ENCODE peak calls at places on chromosome 20, in five cellular contexts. One of them, this sample, is unnamed.

GRCh38 chr20:50281831-50282591 is 91.4 kb downstream of the CEBPB start:
- DNase-seq in stimulated activated CD8-positive, alpha-beta memory T cell treated with anti-CD3 and anti-CD28 coated beads, Interleukin-15, amount 100 ng/mL, for 24 hours: no peak
- DNase-seq in HT1080: no peak
- DNase-seq in WTC11: peak; percentile 69
- DNase-seq in A172: no peak
- DNase-seq in this sample: no peak

GRCh38 chr20:33790571-33790970 is 20.6 kb upstream of the CHMP4B start:
- DNase-seq in stimulated activated CD8-positive, alpha-beta memory T cell treated with anti-CD3 and anti-CD28 coated beads, Interleukin-15, amount 100 ng/mL, for 24 hours: no peak
- DNase-seq in HT1080: no peak
- DNase-seq in WTC11: no peak
- DNase-seq in A172: no peak
- DNase-seq in this sample: no peak

GRCh38 chr20:4811661-4812181 is 90.0 kb downstream of the PRND start:
- DNase-seq in stimulated activated CD8-positive, alpha-beta memory T cell treated with anti-CD3 and anti-CD28 coated beads, Interleukin-15, amount 100 ng/mL, for 24 hours: no peak
- DNase-seq in HT1080: peak; percentile 41
- DNase-seq in WTC11: no peak
- DNase-seq in A172: no peak
- DNase-seq in this sample: no peak

GRCh38 chr20:44173116-44173515 is 13.9 kb downstream of the JPH2 start:
- DNase-seq in stimulated activated CD8-positive, alpha-beta memory T cell treated with anti-CD3 and anti-CD28 coated beads, Interleukin-15, amount 100 ng/mL, for 24 hours: no peak
- DNase-seq in HT1080: no peak
- DNase-seq in WTC11: no peak
- DNase-seq in A172: no peak
- DNase-seq in this sample: no peak

GRCh38 chr20:41316009-41316408 is 1.5 kb downstream of the ZHX3 start:
- DNase-seq in stimulated activated CD8-positive, alpha-beta memory T cell treated with anti-CD3 and anti-CD28 coated beads, Interleukin-15, amount 100 ng/mL, for 24 hours: no peak
- DNase-seq in HT1080: no peak
- DNase-seq in WTC11: no peak
- DNase-seq in A172: no peak
- DNase-seq in this sample: no peak

GRCh38 chr20:32539817-32540675 is 45.1 kb downstream of the NOL4L start:
- DNase-seq in stimulated activated CD8-positive, alpha-beta memory T cell treated with anti-CD3 and anti-CD28 coated beads, Interleukin-15, amount 100 ng/mL, for 24 hours: no peak
- DNase-seq in HT1080: no peak
- DNase-seq in WTC11: no peak
- DNase-seq in A172: no peak
- DNase-seq in this sample: no peak

GRCh38 chr20:53824779-53825178 is 231.1 kb upstream of the ZNF217 start:
- DNase-seq in stimulated activated CD8-positive, alpha-beta memory T cell treated with anti-CD3 and anti-CD28 coated beads, Interleukin-15, amount 100 ng/mL, for 24 hours: no peak
- DNase-seq in HT1080: no peak
- DNase-seq in WTC11: no peak
- DNase-seq in A172: no peak
- DNase-seq in this sample: no peak

GRCh38 chr20:1305682-1306081 is 23.3 kb downstream of the SDCBP2 start:
- DNase-seq in stimulated activated CD8-positive, alpha-beta memory T cell treated with anti-CD3 and anti-CD28 coated beads, Interleukin-15, amount 100 ng/mL, for 24 hours: no peak
- DNase-seq in HT1080: no peak
- DNase-seq in WTC11: no peak
- DNase-seq in A172: no peak
- DNase-seq in this sample: no peak

This sample was measured in retinal pigment epithelial cell.